ENCODE peak calls at places on chromosomes 16 and 17, in four cellular contexts. K, A, L and C are unnamed samples. For H3K36me3, the result is how much of the 10 kb centered on the place peaks cover.

GRCh38 chr17:50943575-50943933 is 77.4 kb upstream of the TOB1 start:
- DNase-seq in K (no peak), A (peak), L (no peak), C (no peak)

GRCh38 chr17:61531223-61531622 is 59.8 kb downstream of the NACA2 start:
- DNase-seq in K (no peak), A (no peak), L (no peak), C (no peak)

GRCh38 chr16:1181715-1182671 is 29.1 kb downstream of the CACNA1H start:
- DNase-seq in K (peak), A (no peak), L (no peak), C (no peak)

GRCh38 chr17:76232342-76232741 is 8.0 kb downstream of the RNF157 start:
- DNase-seq in K (peak), A (no peak), L (no peak), C (no peak)

GRCh38 chr16:77732241-77732946 is 10.1 kb downstream of the NUDT7 start:
- DNase-seq in K (no peak), A (no peak), L (no peak), C (no peak)

GRCh38 chr17:17322516-17323510 is 19.6 kb downstream of the NT5M start:
- DNase-seq in K (no peak), A (no peak), L (no peak), C (no peak)

GRCh38 chr17:66459811-66460270 is 157.4 kb downstream of the PRKCA start:
- DNase-seq in K (peak), A (peak), L (no peak), C (no peak)

GRCh38 chr16:49639739-49640388 is 216.0 kb downstream of the ZNF423 start:
- DNase-seq in K (no peak), A (no peak), L (no peak), C (peak)

GRCh38 chr17:13351046-13351445 is 250.7 kb downstream of the HS3ST3A1 start:
- DNase-seq in K (peak), A (no peak), L (no peak), C (no peak)

GRCh38 chr16:89924298-89924924 is 1.3 kb downstream of the TUBB3 start:
- DNase-seq in K (no peak), A (no peak), L (no peak), C (peak)

GRCh38 chr16:82832861-82833260 is 206.1 kb downstream of the CDH13 start:
- DNase-seq in K (no peak), A (no peak), L (no peak), C (no peak)

GRCh38 chr17:29076722-29077121 is 33.8 kb downstream of the PIPOX start:
- DNase-seq in K (no peak), A (no peak), L (no peak), C (no peak)

GRCh38 chr16:82963653-82964052 is 336.9 kb downstream of the CDH13 start:
- DNase-seq in K (no peak), A (no peak), L (no peak), C (no peak)

GRCh38 chr16:83308414-83308813 is 499.4 kb upstream of the HSBP1 start:
- DNase-seq in K (no peak), A (no peak), L (no peak), C (no peak)

GRCh38 chr16:53922805-53923645 is 219.1 kb downstream of the FTO start:
- DNase-seq in K (no peak), A (no peak), L (no peak), C (no peak)

GRCh38 chr17:64504769-64505319 is 1.2 kb downstream of the DDX5 start:
- DNase-seq in K (peak), A (no peak), L (no peak), C (no peak)

GRCh38 chr17:70251704-70252103 is 82.4 kb downstream of the KCNJ2 start:
- DNase-seq in K (no peak), A (no peak), L (no peak), C (no peak)

GRCh38 chr16:75248142-75248535 is 3.3 kb downstream of the BCAR1 start:
- DNase-seq in K (no peak), A (no peak), L (no peak), C (no peak)

GRCh38 chr17:59441459-59442096 is 110.1 kb downstream of the YPEL2 start:
- DNase-seq in K (no peak), A (no peak), L (no peak), C (no peak)

GRCh38 chr16:27344707-27345106 is 30.9 kb downstream of the IL4R start:
- DNase-seq in K (no peak), A (no peak), L (no peak), C (no peak)

GRCh38 chr16:2142942-2143868 is 5.2 kb upstream of the RAB26 start:
- DNase-seq in K (no peak), A (no peak), L (no peak), C (no peak)

GRCh38 chr17:55986817-55987216 is 166.5 kb upstream of the ANKFN1 start:
- DNase-seq in K (no peak), A (no peak), L (no peak), C (no peak)

GRCh38 chr17:81842378-81842724 is 7.5 kb upstream of the PPP1R27 start:
- DNase-seq in K (no peak), A (no peak), L (no peak), C (no peak)

GRCh38 chr17:81842725-81843504 is 8.1 kb upstream of the PPP1R27 start:
- DNase-seq in K (peak), A (no peak), L (no peak), C (no peak)

GRCh38 chr17:81844327-81844851 is 9.5 kb upstream of the PPP1R27 start:
- DNase-seq in K (no peak), A (no peak), L (no peak), C (no peak)

GRCh38 chr17:81844887-81845286 is 10.0 kb upstream of the PPP1R27 start:
- DNase-seq in K (no peak), A (no peak), L (no peak), C (no peak)

DNA sequence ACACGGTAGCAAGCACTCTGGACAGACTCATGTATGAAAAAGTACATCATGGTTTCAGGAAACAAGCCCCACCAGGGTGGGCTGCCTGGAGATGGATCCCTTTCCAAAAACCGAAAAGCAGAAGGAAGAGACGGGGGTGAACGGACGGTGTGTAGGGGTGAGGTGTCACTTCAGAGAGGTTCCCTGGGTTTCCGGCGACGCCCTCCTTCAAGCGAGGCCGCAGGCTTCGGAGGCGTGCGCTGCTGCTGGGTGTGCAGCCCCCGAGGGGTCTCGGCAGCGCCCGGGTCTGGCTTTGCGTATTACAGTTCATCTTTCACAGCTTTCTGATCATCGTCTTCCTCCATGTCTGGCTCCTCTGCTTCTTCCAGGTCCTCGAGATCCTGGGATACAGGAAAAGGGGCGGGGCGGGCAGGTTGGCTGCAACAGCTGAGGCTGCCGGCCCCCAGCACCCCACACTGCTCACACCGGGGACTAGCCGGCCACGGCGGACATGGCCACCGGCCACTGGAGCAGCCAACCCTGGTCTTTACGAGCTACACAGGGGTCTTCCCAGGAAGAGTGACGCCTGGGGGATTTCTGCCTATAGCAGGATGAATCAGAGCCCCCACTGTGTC is 9.0 kb upstream of the PPP1R27 start:
- DNase-seq in K (no peak), A (no peak), L (no peak), C (no peak)
- H3K36me3 ChIP-seq in K (under half), A (under half), L (half or more), C (half or more)

GRCh38 chr16:88722784-88723506 is 16.6 kb downstream of the CTU2 start:
- DNase-seq in K (no peak), A (no peak), L (no peak), C (no peak)
- H3K36me3 ChIP-seq in K (under half), A (under half), L (half or more), C (half or more)

GRCh38 chr16:11852092-11852809 is 909 bp upstream of the RSL1D1 start:
- DNase-seq in K (peak), A (no peak), L (no peak), C (peak)
- H3K36me3 ChIP-seq in K (under half), A (under half), L (under half), C (under half)

GRCh38 chr16:69318177-69318910 is 7.2 kb downstream of the VPS4A start:
- DNase-seq in K (no peak), A (no peak), L (no peak), C (no peak)
- H3K36me3 ChIP-seq in K (under half), A (under half), L (half or more), C (half or more)

GRCh38 chr17:69075823-69076222 is 15.1 kb upstream of the ABCA9 start:
- DNase-seq in K (no peak), A (no peak), L (no peak), C (no peak)
- H3K36me3 ChIP-seq in K (under half), A (under half), L (under half), C (under half)

DNA sequence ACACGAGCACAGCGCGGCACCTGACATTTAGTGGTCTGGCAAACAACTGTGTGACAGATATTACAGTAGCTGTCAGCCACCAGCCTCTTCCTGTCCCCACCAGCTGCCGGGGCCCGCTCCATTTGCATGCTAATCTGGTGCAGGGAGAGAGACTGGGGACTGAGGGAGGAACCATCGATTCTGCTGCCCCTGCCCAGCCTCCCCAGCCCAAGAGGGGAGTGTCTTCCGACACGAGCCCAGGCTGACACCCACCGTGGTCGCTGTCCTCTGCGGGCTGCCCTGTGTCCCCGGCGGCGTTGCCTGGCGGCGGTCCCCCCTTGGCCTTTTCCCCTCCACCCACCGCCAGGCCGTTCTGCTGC is 12.8 kb downstream of the NDUFAF8 start:
- DNase-seq in K (no peak), A (no peak), L (no peak), C (no peak)
- H3K36me3 ChIP-seq in K (under half), A (under half), L (under half), C (under half)

DNA sequence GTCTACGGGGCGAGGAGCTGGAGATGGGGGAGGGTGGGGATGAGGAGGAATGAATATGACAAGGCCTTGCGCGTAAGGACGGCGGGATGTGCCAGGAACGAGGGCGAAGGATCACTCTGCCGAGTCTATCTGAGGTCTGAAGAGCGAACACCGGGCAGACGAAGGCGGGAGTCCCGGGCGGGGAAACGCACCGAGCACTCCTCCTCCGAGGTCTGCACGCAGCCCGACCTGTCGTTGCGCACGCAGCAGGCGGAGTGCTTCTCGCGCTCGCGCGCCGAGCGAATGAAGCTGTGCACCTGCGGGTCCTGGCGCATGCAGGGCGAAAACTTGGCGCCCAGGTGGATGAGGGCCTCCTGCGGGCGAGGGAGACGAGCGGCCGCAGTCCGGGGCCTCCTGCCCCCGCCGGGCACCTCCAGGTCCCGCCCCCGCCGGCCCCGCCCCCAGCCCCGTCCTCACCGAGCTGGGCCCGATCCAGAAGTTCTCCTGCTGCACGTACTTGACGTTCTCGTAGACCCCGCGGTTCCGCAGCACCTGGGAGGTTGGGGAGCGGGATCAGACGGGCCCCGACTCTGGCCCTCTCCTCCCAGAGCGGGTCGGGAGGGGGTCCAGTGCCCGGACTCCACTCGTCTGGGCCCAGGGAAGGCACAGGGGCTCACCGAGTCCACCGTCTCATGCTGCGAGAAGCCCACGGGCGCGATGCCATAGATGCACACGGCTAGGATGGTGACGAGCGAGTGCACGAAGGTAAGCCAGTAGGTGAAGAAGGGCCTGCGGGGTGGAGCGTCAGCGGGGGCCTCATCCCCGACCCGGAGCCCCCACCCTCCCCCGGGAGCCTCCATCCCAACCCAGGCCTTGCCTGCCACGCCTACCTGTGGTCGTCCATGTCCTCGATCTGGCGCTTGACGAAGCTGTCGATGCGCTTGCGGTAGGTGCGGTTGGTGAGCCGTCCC is 7.6 kb downstream of the SNRNP25 start:
- DNase-seq in K (no peak), A (no peak), L (no peak), C (no peak)
- H3K36me3 ChIP-seq in K (under half), A (under half), L (half or more), C (half or more)